ENCODE peak calls at places on chromosomes 7 and 10, in six cellular contexts. F, Z, D, P, A and U are unnamed samples.

GRCh38 chr10:114256041-114256765 is 17.1 kb downstream of the VWA2 start:
- DNase-seq in F (no peak), Z (no peak), D (no peak), P (no peak), A (no peak), U (no peak)

GRCh38 chr10:77925795-77926565 is 575 bp downstream of the DLG5 start:
- DNase-seq in F (peak), Z (peak), D (peak), P (peak), A (peak), U (no peak)

GRCh38 chr7:73973091-73973490 is 54.9 kb upstream of the ELN start:
- DNase-seq in F (no peak), Z (no peak), D (no peak), P (no peak), A (no peak), U (no peak)

GRCh38 chr10:34801066-34801738 is 13.9 kb downstream of the PARD3 start:
- DNase-seq in F (no peak), Z (peak), D (no peak), P (no peak), A (peak), U (no peak)

GRCh38 chr10:74328388-74328787 is 177.4 kb downstream of the ADK start:
- DNase-seq in F (no peak), Z (no peak), D (no peak), P (no peak), A (no peak), U (no peak)

GRCh38 chr10:102645388-102645740 is 1.1 kb downstream of the TRIM8 start:
- DNase-seq in F (peak), Z (peak), D (peak), P (peak), A (peak), U (no peak)

GRCh38 chr7:70710011-70710480 is 421.9 kb upstream of the GALNT17 start:
- DNase-seq in F (peak), Z (no peak), D (no peak), P (no peak), A (no peak), U (peak)

GRCh38 chr10:86942441-86943315 is 14.7 kb downstream of the MMRN2 start:
- DNase-seq in F (no peak), Z (peak), D (peak), P (peak), A (no peak), U (no peak)

GRCh38 chr7:1850976-1851571 is 181.0 kb downstream of the ELFN1 start:
- DNase-seq in F (no peak), Z (peak), D (peak), P (peak), A (peak), U (no peak)

GRCh38 chr10:49131507-49132385 is 2.1 kb downstream of the FAM170B start:
- DNase-seq in F (no peak), Z (no peak), D (no peak), P (no peak), A (no peak), U (no peak)

GRCh38 chr10:116606061-116606483 is 14.7 kb upstream of the PNLIPRP2 start:
- DNase-seq in F (no peak), Z (no peak), D (no peak), P (no peak), A (no peak), U (no peak)

GRCh38 chr10:116611153-116611545 is 9.6 kb upstream of the PNLIPRP2 start:
- DNase-seq in F (no peak), Z (no peak), D (no peak), P (no peak), A (no peak), U (no peak)

GRCh38 chr10:116607336-116607735 is 13.4 kb upstream of the PNLIPRP2 start:
- DNase-seq in F (no peak), Z (no peak), D (no peak), P (no peak), A (no peak), U (no peak)

GRCh38 chr10:116610443-116611152 is 10.2 kb upstream of the PNLIPRP2 start:
- DNase-seq in F (no peak), Z (no peak), D (no peak), P (no peak), A (no peak), U (no peak)

DNA sequence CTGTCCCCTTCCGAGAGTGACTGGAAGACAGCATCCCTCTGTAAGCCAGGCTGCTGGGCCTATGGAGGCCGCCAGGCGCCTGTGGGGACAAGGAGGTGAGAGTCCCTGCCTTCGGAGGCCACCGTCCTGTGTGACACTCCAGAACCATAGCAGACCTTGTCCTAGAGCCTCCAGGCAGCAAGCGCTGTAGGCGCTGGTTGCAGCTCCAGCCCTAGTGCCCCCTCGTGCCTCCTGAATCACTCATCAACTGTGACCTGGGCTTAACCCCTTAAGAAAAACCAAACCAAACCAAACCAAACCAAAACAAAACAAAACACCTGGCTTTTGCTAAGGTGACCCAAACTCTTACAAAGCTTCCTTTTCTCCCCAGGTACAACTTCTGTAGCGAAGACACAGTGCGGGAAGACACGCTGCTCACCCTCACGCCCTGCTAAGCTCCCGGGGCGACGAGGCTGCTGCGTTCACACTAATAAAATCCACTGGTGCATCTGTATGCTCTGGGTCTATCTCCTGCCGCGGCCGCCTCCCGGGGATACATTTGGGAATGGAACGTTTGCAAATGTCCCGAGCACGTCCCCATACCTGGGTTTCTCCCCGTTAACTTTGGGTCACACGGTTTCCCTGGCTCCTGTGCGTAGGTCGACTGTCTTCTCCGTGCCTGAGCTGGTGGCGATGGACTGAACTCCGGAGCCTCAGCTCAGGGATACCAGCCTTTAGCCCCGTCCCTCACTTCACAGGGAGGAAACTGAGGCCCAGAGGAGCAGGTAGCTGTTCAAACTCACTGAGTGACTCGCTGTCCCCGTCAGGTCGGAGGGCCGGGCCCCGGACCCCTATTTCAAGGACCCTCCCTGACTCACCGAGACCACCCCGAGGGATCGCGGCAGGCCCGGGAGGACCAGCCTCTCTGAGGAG is 11.8 kb upstream of the PNLIPRP2 start:
- DNase-seq in F (peak), Z (no peak), D (no peak), P (no peak), A (no peak), U (no peak)
- H3K4me3 ChIP-seq in F (peak), Z (peak), D (no peak), P (no peak), A (peak), U (no peak)

GRCh38 chr7:149625339-149625946 is 127.8 kb upstream of the ZNF746 start:
- DNase-seq in F (peak), Z (peak), D (peak), P (peak), A (peak), U (peak)

GRCh38 chr7:149622444-149623210 is 125.0 kb upstream of the ZNF746 start:
- DNase-seq in F (no peak), Z (no peak), D (no peak), P (no peak), A (no peak), U (no peak)

GRCh38 chr7:149625947-149626392 is 128.4 kb upstream of the ZNF746 start:
- DNase-seq in F (no peak), Z (no peak), D (no peak), P (no peak), A (no peak), U (no peak)

GRCh38 chr7:149624006-149624405 is 126.4 kb upstream of the ZNF746 start:
- DNase-seq in F (peak), Z (peak), D (peak), P (peak), A (peak), U (no peak)

DNA sequence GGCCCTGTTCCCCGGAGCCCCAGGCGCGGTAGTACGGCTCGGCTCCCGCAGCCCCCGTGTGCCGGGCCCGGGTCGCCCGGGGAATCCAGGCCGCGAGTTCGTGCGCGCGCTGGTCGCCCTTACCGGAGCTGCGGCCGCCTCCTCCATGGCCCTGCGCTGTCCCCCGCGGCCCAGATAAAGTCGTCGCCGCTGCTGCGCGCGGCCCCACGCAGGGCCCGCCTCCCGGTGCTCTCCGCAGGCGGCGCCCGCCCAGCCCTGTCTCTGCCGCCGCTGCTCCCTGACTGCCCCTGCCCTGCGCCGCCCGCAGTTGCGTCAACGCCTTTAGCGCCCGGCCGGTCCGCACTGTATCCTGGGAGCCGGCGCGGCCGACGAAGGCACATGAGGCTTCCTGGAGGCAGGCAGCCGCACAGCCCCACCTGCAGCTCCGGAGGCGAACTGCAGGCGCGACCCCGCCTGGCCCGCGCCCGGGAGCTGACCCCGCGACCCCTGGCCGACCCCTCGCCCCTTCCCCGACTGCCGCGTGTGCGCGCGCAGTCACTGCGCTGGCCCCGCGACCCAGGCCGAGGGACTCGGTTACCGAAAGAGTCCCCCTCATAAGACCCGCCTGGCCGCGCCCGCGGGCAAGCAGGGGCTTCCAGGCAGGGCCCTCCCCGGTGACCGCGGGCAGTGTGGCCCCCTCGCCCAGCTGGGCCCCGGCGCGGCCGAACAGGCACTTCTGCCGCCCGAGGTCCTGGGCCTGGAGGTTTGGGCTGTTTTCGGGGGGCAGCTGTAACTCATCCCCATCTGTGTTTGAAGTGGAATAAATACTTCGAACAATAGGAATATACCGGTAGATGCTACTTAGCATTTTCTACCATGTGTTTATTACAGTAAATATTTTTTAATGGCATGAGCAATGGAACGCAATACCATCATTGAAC is 127.1 kb upstream of the ZNF746 start:
- DNase-seq in F (peak), Z (peak), D (peak), P (peak), A (peak), U (peak)
- H3K4me3 ChIP-seq in F (peak), Z (peak), D (peak), P (peak), A (peak), U (peak)

GRCh38 chr10:68560201-68560915 is at the start of gene TET1:
- DNase-seq in F (peak), Z (peak), D (peak), P (peak), A (peak), U (peak)

GRCh38 chr10:68561804-68562649 is 1.9 kb downstream of the TET1 start:
- DNase-seq in F (no peak), Z (no peak), D (no peak), P (no peak), A (no peak), U (no peak)

GRCh38 chr10:68560916-68561691 is 967 bp downstream of the TET1 start:
- DNase-seq in F (peak), Z (peak), D (peak), P (peak), A (no peak), U (no peak)

GRCh38 chr10:68564712-68565111 is 4.6 kb downstream of the TET1 start:
- DNase-seq in F (no peak), Z (no peak), D (no peak), P (no peak), A (no peak), U (no peak)

GRCh38 chr10:68562666-68563522 is 2.8 kb downstream of the TET1 start:
- DNase-seq in F (no peak), Z (no peak), D (no peak), P (no peak), A (no peak), U (peak)
- H3K4me3 ChIP-seq in F (no peak), Z (peak), D (peak), P (peak), A (no peak), U (peak)

GRCh38 chr10:54667136-54667535 is 133.9 kb downstream of the PCDH15 start:
- DNase-seq in F (no peak), Z (no peak), D (no peak), P (no peak), A (no peak), U (no peak)
- H3K4me3 ChIP-seq in F (no peak), Z (no peak), D (no peak), P (no peak), A (no peak), U (no peak)